ENCODE peak calls at places on chromosome X, in five cellular contexts. One of them, this sample, is unnamed.

GRCh38 chrX:137401092-137401491 is 164.8 kb upstream of the ZIC3 start:
- DNase-seq in stimulated activated CD8-positive, alpha-beta memory T cell treated with anti-CD3 and anti-CD28 coated beads, Interleukin-7, amount 100 ng/mL, for 24 hours: no peak
- DNase-seq in EH: no peak
- DNase-seq in adrenal gland: no peak
- DNase-seq in GM06990: no peak
- DNase-seq in this sample: no peak

GRCh38 chrX:106397788-106398538 is 213.8 kb upstream of the RADX start:
- DNase-seq in GM06990: no peak
- DNase-seq in EH: no peak
- DNase-seq in adrenal gland: no peak
- DNase-seq in stimulated activated CD8-positive, alpha-beta memory T cell treated with anti-CD3 and anti-CD28 coated beads, Interleukin-7, amount 100 ng/mL, for 24 hours: no peak
- DNase-seq in this sample: no peak

GRCh38 chrX:110219920-110220319 is 98.0 kb downstream of the AMMECR1 start:
- DNase-seq in GM06990: no peak
- DNase-seq in stimulated activated CD8-positive, alpha-beta memory T cell treated with anti-CD3 and anti-CD28 coated beads, Interleukin-7, amount 100 ng/mL, for 24 hours: no peak
- DNase-seq in EH: peak; percentile 52
- DNase-seq in adrenal gland: no peak
- DNase-seq in this sample: no peak

GRCh38 chrX:48045410-48046311 is 25.8 kb downstream of the ZNF630 start:
- DNase-seq in adrenal gland: peak; percentile 50
- DNase-seq in EH: peak; percentile 25
- DNase-seq in GM06990: no peak
- DNase-seq in stimulated activated CD8-positive, alpha-beta memory T cell treated with anti-CD3 and anti-CD28 coated beads, Interleukin-7, amount 100 ng/mL, for 24 hours: no peak
- DNase-seq in this sample: peak; percentile 6

GRCh38 chrX:77930581-77930980 is 20.1 kb downstream of the ATP7A start:
- DNase-seq in GM06990: no peak
- DNase-seq in stimulated activated CD8-positive, alpha-beta memory T cell treated with anti-CD3 and anti-CD28 coated beads, Interleukin-7, amount 100 ng/mL, for 24 hours: no peak
- DNase-seq in EH: no peak
- DNase-seq in adrenal gland: no peak
- DNase-seq in this sample: no peak

GRCh38 chrX:119690921-119691716 is 1.8 kb downstream of the SEPTIN6 start:
- DNase-seq in EH: peak; percentile 68
- DNase-seq in GM06990: no peak
- DNase-seq in stimulated activated CD8-positive, alpha-beta memory T cell treated with anti-CD3 and anti-CD28 coated beads, Interleukin-7, amount 100 ng/mL, for 24 hours: no peak
- DNase-seq in adrenal gland: peak; percentile 77
- DNase-seq in this sample: no peak

GRCh38 chrX:39336709-39337294 is 535.5 kb downstream of the MID1IP1 start:
- DNase-seq in EH: no peak
- DNase-seq in stimulated activated CD8-positive, alpha-beta memory T cell treated with anti-CD3 and anti-CD28 coated beads, Interleukin-7, amount 100 ng/mL, for 24 hours: no peak
- DNase-seq in GM06990: no peak
- DNase-seq in adrenal gland: no peak
- DNase-seq in this sample: no peak

GRCh38 chrX:48956728-48957414 is 536 bp downstream of the OTUD5 start:
- DNase-seq in adrenal gland: peak; percentile 50
- DNase-seq in GM06990: peak; percentile 54
- DNase-seq in EH: no peak
- DNase-seq in stimulated activated CD8-positive, alpha-beta memory T cell treated with anti-CD3 and anti-CD28 coated beads, Interleukin-7, amount 100 ng/mL, for 24 hours: no peak
- DNase-seq in this sample: no peak

GRCh38 chrX:31099536-31100090 is 27.8 kb upstream of the FTHL17 start:
- DNase-seq in adrenal gland: no peak
- DNase-seq in stimulated activated CD8-positive, alpha-beta memory T cell treated with anti-CD3 and anti-CD28 coated beads, Interleukin-7, amount 100 ng/mL, for 24 hours: no peak
- DNase-seq in GM06990: peak; percentile 63
- DNase-seq in EH: no peak
- DNase-seq in this sample: no peak

GRCh38 chrX:148049441-148049840 is 68.3 kb downstream of the FMR1NB start:
- DNase-seq in adrenal gland: no peak
- DNase-seq in EH: peak; percentile 37
- DNase-seq in GM06990: peak; percentile 9
- DNase-seq in stimulated activated CD8-positive, alpha-beta memory T cell treated with anti-CD3 and anti-CD28 coated beads, Interleukin-7, amount 100 ng/mL, for 24 hours: no peak
- DNase-seq in this sample: peak; percentile 1

GRCh38 chrX:66638591-66639500 is at the start of gene EDA2R:
- DNase-seq in adrenal gland: peak; percentile 64
- DNase-seq in stimulated activated CD8-positive, alpha-beta memory T cell treated with anti-CD3 and anti-CD28 coated beads, Interleukin-7, amount 100 ng/mL, for 24 hours: no peak
- DNase-seq in GM06990: peak; percentile 31
- DNase-seq in EH: peak; percentile 85
- DNase-seq in this sample: peak; percentile 9

GRCh38 chrX:15146515-15146914 is 123.4 kb downstream of the ASB9 start:
- DNase-seq in adrenal gland: peak; percentile 22
- DNase-seq in GM06990: peak; percentile 22
- DNase-seq in stimulated activated CD8-positive, alpha-beta memory T cell treated with anti-CD3 and anti-CD28 coated beads, Interleukin-7, amount 100 ng/mL, for 24 hours: no peak
- DNase-seq in EH: peak; percentile 24
- DNase-seq in this sample: no peak

GRCh38 chrX:109742722-109743121 is 9.7 kb upstream of the ACSL4 start:
- DNase-seq in adrenal gland: no peak
- DNase-seq in EH: no peak
- DNase-seq in stimulated activated CD8-positive, alpha-beta memory T cell treated with anti-CD3 and anti-CD28 coated beads, Interleukin-7, amount 100 ng/mL, for 24 hours: no peak
- DNase-seq in GM06990: no peak
- DNase-seq in this sample: no peak

GRCh38 chrX:153102436-153102835 is 30.2 kb downstream of the PNMA6A start:
- DNase-seq in GM06990: no peak
- DNase-seq in stimulated activated CD8-positive, alpha-beta memory T cell treated with anti-CD3 and anti-CD28 coated beads, Interleukin-7, amount 100 ng/mL, for 24 hours: no peak
- DNase-seq in adrenal gland: no peak
- DNase-seq in EH: no peak
- DNase-seq in this sample: no peak

GRCh38 chrX:9942086-9942485 is 25.1 kb upstream of the CLDN34 start:
- DNase-seq in EH: no peak
- DNase-seq in GM06990: peak; percentile 80
- DNase-seq in adrenal gland: no peak
- DNase-seq in stimulated activated CD8-positive, alpha-beta memory T cell treated with anti-CD3 and anti-CD28 coated beads, Interleukin-7, amount 100 ng/mL, for 24 hours: peak; percentile 21
- DNase-seq in this sample: no peak

GRCh38 chrX:31506360-31506759 is 434.5 kb upstream of the FTHL17 start:
- DNase-seq in adrenal gland: no peak
- DNase-seq in stimulated activated CD8-positive, alpha-beta memory T cell treated with anti-CD3 and anti-CD28 coated beads, Interleukin-7, amount 100 ng/mL, for 24 hours: no peak
- DNase-seq in EH: no peak
- DNase-seq in GM06990: no peak
- DNase-seq in this sample: no peak

GRCh38 chrX:71111141-71111843 is at the start of gene IL2RG:
- DNase-seq in adrenal gland: no peak
- DNase-seq in GM06990: peak; percentile 75
- DNase-seq in EH: no peak
- DNase-seq in stimulated activated CD8-positive, alpha-beta memory T cell treated with anti-CD3 and anti-CD28 coated beads, Interleukin-7, amount 100 ng/mL, for 24 hours: peak; percentile 26
- DNase-seq in this sample: no peak

GRCh38 chrX:44828008-44828605 is 15.7 kb upstream of the DUSP21 start:
- DNase-seq in adrenal gland: peak; percentile 32
- DNase-seq in EH: peak; percentile 79
- DNase-seq in stimulated activated CD8-positive, alpha-beta memory T cell treated with anti-CD3 and anti-CD28 coated beads, Interleukin-7, amount 100 ng/mL, for 24 hours: no peak
- DNase-seq in GM06990: no peak
- DNase-seq in this sample: no peak

This sample was measured in SW 1271.